ENCODE peak calls at places on chromosomes 13 and 19, in eight cellular contexts. One of them, this sample, is unnamed.

GRCh38 chr13:23161176-23161825 is 19.5 kb upstream of the SGCG start:
- DNase-seq in GM23248: peak
- DNase-seq in hepatocyte: no peak
- DNase-seq in neural progenitor cell: no peak
- DNase-seq in GM23338: no peak
- DNase-seq in SK-N-SH: no peak
- DNase-seq in MM.1S: no peak
- DNase-seq in PC-3: no peak
- DNase-seq in this sample: no peak

GRCh38 chr19:50519006-50519575 is 5.4 kb upstream of the ASPDH start:
- DNase-seq in GM23248: no peak
- DNase-seq in hepatocyte: no peak
- DNase-seq in neural progenitor cell: no peak
- DNase-seq in GM23338: no peak
- DNase-seq in SK-N-SH: no peak
- DNase-seq in MM.1S: no peak
- DNase-seq in PC-3: no peak
- DNase-seq in this sample: no peak

GRCh38 chr13:35700661-35701060 is 224.2 kb upstream of the MAB21L1 start:
- DNase-seq in GM23248: peak
- DNase-seq in hepatocyte: no peak
- DNase-seq in neural progenitor cell: no peak
- DNase-seq in GM23338: no peak
- DNase-seq in SK-N-SH: no peak
- DNase-seq in MM.1S: no peak
- DNase-seq in PC-3: no peak
- DNase-seq in this sample: no peak

GRCh38 chr13:51801631-51802099 is 2.3 kb downstream of the DHRS12 start:
- DNase-seq in GM23248: peak
- DNase-seq in hepatocyte: no peak
- DNase-seq in neural progenitor cell: peak
- DNase-seq in GM23338: no peak
- DNase-seq in SK-N-SH: peak
- DNase-seq in MM.1S: no peak
- DNase-seq in PC-3: peak
- DNase-seq in this sample: no peak

GRCh38 chr13:89627991-89628390 is 1719.5 kb upstream of the MIR17HG start:
- DNase-seq in GM23248: no peak
- DNase-seq in hepatocyte: no peak
- DNase-seq in neural progenitor cell: no peak
- DNase-seq in GM23338: no peak
- DNase-seq in SK-N-SH: no peak
- DNase-seq in MM.1S: no peak
- DNase-seq in PC-3: peak
- DNase-seq in this sample: no peak

GRCh38 chr13:33537691-33538090 is 252.1 kb upstream of the STARD13 start:
- DNase-seq in GM23248: no peak
- DNase-seq in hepatocyte: no peak
- DNase-seq in neural progenitor cell: no peak
- DNase-seq in GM23338: no peak
- DNase-seq in SK-N-SH: no peak
- DNase-seq in MM.1S: no peak
- DNase-seq in PC-3: no peak
- DNase-seq in this sample: no peak

GRCh38 chr13:40172149-40172591 is 494.3 kb downstream of the FOXO1 start:
- DNase-seq in GM23248: no peak
- DNase-seq in hepatocyte: no peak
- DNase-seq in neural progenitor cell: no peak
- DNase-seq in GM23338: peak
- DNase-seq in SK-N-SH: no peak
- DNase-seq in MM.1S: no peak
- DNase-seq in PC-3: no peak
- DNase-seq in this sample: no peak

GRCh38 chr19:41421314-41421713 is 5.9 kb downstream of the B3GNT8 start:
- DNase-seq in GM23248: no peak
- DNase-seq in hepatocyte: no peak
- DNase-seq in neural progenitor cell: no peak
- DNase-seq in GM23338: no peak
- DNase-seq in SK-N-SH: no peak
- DNase-seq in MM.1S: no peak
- DNase-seq in PC-3: no peak
- DNase-seq in this sample: no peak

GRCh38 chr13:114077121-114077937 is 55.1 kb downstream of the RASA3 start:
- DNase-seq in GM23248: no peak
- DNase-seq in hepatocyte: no peak
- DNase-seq in neural progenitor cell: no peak
- DNase-seq in GM23338: no peak
- DNase-seq in SK-N-SH: no peak
- DNase-seq in MM.1S: no peak
- DNase-seq in PC-3: no peak
- DNase-seq in this sample: no peak

GRCh38 chr13:21849323-21849722 is 178.4 kb downstream of the FGF9 start:
- DNase-seq in GM23248: peak
- DNase-seq in hepatocyte: peak
- DNase-seq in neural progenitor cell: peak
- DNase-seq in GM23338: peak
- DNase-seq in SK-N-SH: peak
- DNase-seq in MM.1S: no peak
- DNase-seq in PC-3: peak
- DNase-seq in this sample: peak

GRCh38 chr13:21069561-21070004 is 8.2 kb upstream of the LATS2 start:
- DNase-seq in GM23248: peak
- DNase-seq in hepatocyte: peak
- DNase-seq in neural progenitor cell: no peak
- DNase-seq in GM23338: no peak
- DNase-seq in SK-N-SH: no peak
- DNase-seq in MM.1S: no peak
- DNase-seq in PC-3: peak
- DNase-seq in this sample: no peak

GRCh38 chr19:47111081-47111589 is 2.4 kb downstream of the ZC3H4 start:
- DNase-seq in GM23248: peak
- DNase-seq in hepatocyte: no peak
- DNase-seq in neural progenitor cell: peak
- DNase-seq in GM23338: no peak
- DNase-seq in SK-N-SH: peak
- DNase-seq in MM.1S: peak
- DNase-seq in PC-3: no peak
- DNase-seq in this sample: peak

GRCh38 chr19:50410109-50410508 is 8.6 kb upstream of the SPIB start:
- DNase-seq in GM23248: no peak
- DNase-seq in hepatocyte: no peak
- DNase-seq in neural progenitor cell: no peak
- DNase-seq in GM23338: no peak
- DNase-seq in SK-N-SH: no peak
- DNase-seq in MM.1S: no peak
- DNase-seq in PC-3: no peak
- DNase-seq in this sample: no peak

GRCh38 chr13:65585346-65585745 is 1644.8 kb downstream of the PCDH9 start:
- DNase-seq in GM23248: no peak
- DNase-seq in hepatocyte: no peak
- DNase-seq in neural progenitor cell: no peak
- DNase-seq in GM23338: no peak
- DNase-seq in SK-N-SH: no peak
- DNase-seq in MM.1S: no peak
- DNase-seq in PC-3: no peak
- DNase-seq in this sample: no peak

GRCh38 chr13:113562085-113562749 is 22.3 kb upstream of the TFDP1 start:
- DNase-seq in GM23248: peak
- DNase-seq in hepatocyte: peak
- DNase-seq in neural progenitor cell: peak
- DNase-seq in GM23338: peak
- DNase-seq in SK-N-SH: peak
- DNase-seq in MM.1S: peak
- DNase-seq in PC-3: peak
- DNase-seq in this sample: peak

GRCh38 chr13:51935326-51936171 is 73.8 kb downstream of the CCDC70 start:
- DNase-seq in GM23248: peak
- DNase-seq in hepatocyte: peak
- DNase-seq in neural progenitor cell: peak
- DNase-seq in GM23338: peak
- DNase-seq in SK-N-SH: peak
- DNase-seq in MM.1S: no peak
- DNase-seq in PC-3: peak
- DNase-seq in this sample: no peak

DNA sequence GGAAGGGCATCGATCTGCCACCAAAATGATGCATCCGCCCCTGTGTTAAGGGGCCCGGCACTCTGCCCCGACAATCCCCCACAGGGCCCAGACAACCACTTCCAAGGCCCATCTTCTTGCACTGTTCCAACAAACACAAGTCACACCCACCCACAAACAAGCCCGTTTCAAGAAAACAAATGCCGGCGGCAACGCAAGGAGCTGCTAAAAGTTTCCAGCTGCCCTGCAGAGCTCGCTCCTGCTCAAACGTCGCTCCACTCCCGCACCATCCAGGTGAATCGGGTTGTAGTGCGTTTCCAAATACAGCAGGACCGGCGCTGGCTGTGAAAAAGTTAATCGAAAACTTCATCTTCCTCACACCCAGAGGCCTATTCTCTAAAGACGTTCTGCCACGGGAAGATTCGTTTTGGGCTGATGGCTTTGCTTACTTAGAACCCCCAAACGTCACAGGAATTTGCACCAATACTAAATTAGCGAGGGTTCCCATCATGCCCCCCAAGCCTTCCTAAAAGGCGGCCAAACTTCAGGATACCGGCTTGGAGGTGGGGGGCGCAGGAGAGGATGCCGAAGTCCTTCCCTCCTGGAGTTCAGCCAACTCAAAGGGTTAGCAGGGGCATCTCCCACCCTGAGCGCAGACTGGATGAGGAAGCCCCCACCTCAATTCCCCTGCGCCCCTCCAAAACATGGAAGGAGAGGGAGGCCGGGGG is 107.4 kb upstream of the DOCK9 start:
- DNase-seq in GM23248: peak
- DNase-seq in hepatocyte: peak
- DNase-seq in neural progenitor cell: peak
- DNase-seq in GM23338: peak
- DNase-seq in SK-N-SH: no peak
- DNase-seq in MM.1S: no peak
- DNase-seq in PC-3: no peak
- DNase-seq in this sample: peak
- H3K4me3 ChIP-seq in GM23248: peak
- H3K4me3 ChIP-seq in hepatocyte: peak
- H3K4me3 ChIP-seq in neural progenitor cell: peak
- H3K4me3 ChIP-seq in GM23338: peak
- H3K4me3 ChIP-seq in SK-N-SH: no peak
- H3K4me3 ChIP-seq in MM.1S: peak
- H3K4me3 ChIP-seq in PC-3: peak
- H3K4me3 ChIP-seq in this sample: peak

DNA sequence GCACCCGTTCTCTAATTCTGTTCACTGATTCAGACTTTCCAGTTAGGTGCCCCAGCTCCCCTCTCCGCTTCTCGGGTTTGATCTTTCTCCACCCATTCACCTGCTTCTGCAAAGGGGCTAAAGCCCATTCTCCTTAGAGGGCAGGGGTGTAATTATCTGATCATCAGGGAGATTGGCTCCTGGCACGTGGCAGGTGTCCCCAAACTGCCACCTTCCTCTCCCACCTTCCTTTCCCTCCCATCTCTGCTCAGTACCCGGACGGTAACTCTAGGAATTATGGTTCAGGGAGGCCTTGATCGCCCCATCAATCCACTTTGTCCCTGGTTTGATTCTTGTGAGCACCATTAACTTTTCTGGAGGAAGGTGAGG is 212 bp downstream of the FFAR1 start:
- DNase-seq in GM23248: no peak
- DNase-seq in hepatocyte: no peak
- DNase-seq in neural progenitor cell: no peak
- DNase-seq in GM23338: no peak
- DNase-seq in SK-N-SH: no peak
- DNase-seq in MM.1S: no peak
- DNase-seq in PC-3: no peak
- DNase-seq in this sample: no peak
- TF ChIP-seq EZH2phosphoT487 in GM23248: no peak
- TF ChIP-seq EZH2phosphoT487 in hepatocyte: no peak
- TF ChIP-seq EZH2phosphoT487 in neural progenitor cell: no peak
- TF ChIP-seq EZH2phosphoT487 in GM23338: no peak
- TF ChIP-seq EZH2phosphoT487 in SK-N-SH: no peak
- TF ChIP-seq EZH2phosphoT487 in MM.1S: no peak
- TF ChIP-seq EZH2phosphoT487 in PC-3: no peak
- TF ChIP-seq EZH2phosphoT487 in this sample: no peak

GRCh38 chr19:4016903-4017638 is 9.5 kb downstream of the PIAS4 start:
- DNase-seq in GM23248: no peak
- DNase-seq in hepatocyte: no peak
- DNase-seq in neural progenitor cell: no peak
- DNase-seq in GM23338: no peak
- DNase-seq in SK-N-SH: no peak
- DNase-seq in MM.1S: no peak
- DNase-seq in PC-3: no peak
- DNase-seq in this sample: no peak

GRCh38 chr19:4014541-4015491 is 7.3 kb downstream of the PIAS4 start:
- DNase-seq in GM23248: no peak
- DNase-seq in hepatocyte: peak
- DNase-seq in neural progenitor cell: peak
- DNase-seq in GM23338: peak
- DNase-seq in SK-N-SH: peak
- DNase-seq in MM.1S: no peak
- DNase-seq in PC-3: no peak
- DNase-seq in this sample: peak

GRCh38 chr19:4016486-4016885 is 8.9 kb downstream of the PIAS4 start:
- DNase-seq in GM23248: no peak
- DNase-seq in hepatocyte: no peak
- DNase-seq in neural progenitor cell: no peak
- DNase-seq in GM23338: no peak
- DNase-seq in SK-N-SH: no peak
- DNase-seq in MM.1S: no peak
- DNase-seq in PC-3: no peak
- DNase-seq in this sample: no peak

GRCh38 chr19:4013886-4014540 is 6.5 kb downstream of the PIAS4 start:
- DNase-seq in GM23248: no peak
- DNase-seq in hepatocyte: no peak
- DNase-seq in neural progenitor cell: no peak
- DNase-seq in GM23338: no peak
- DNase-seq in SK-N-SH: peak
- DNase-seq in MM.1S: no peak
- DNase-seq in PC-3: no peak
- DNase-seq in this sample: no peak

GRCh38 chr19:4015705-4016402 is 8.3 kb downstream of the PIAS4 start:
- DNase-seq in GM23248: no peak
- DNase-seq in hepatocyte: peak
- DNase-seq in neural progenitor cell: no peak
- DNase-seq in GM23338: no peak
- DNase-seq in SK-N-SH: peak
- DNase-seq in MM.1S: no peak
- DNase-seq in PC-3: no peak
- DNase-seq in this sample: no peak
- H3K4me3 ChIP-seq in GM23248: no peak
- H3K4me3 ChIP-seq in hepatocyte: no peak
- H3K4me3 ChIP-seq in neural progenitor cell: no peak
- H3K4me3 ChIP-seq in GM23338: no peak
- H3K4me3 ChIP-seq in SK-N-SH: no peak
- H3K4me3 ChIP-seq in MM.1S: no peak
- H3K4me3 ChIP-seq in PC-3: no peak
- H3K4me3 ChIP-seq in this sample: no peak

DNA sequence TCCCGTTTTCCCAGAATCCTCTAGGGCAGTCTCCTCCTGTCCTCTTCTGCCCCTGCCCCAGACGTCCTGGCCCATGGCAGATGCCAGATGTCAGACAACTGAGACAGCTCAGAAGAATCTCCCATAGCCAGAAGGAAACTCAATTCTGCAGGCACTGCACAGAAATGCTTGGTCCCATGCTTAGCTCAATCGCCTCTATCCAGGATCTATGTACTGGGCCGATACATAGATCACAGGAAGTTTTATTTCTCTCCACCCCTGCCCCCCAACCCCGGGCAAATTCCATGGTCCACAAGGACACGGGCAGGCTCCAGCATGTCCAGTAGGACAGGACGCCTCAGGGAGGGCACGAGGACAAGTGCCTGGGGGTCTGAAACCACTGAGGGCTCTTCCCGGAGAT is 4.8 kb downstream of the MBD3 start:
- DNase-seq in GM23248: no peak
- DNase-seq in hepatocyte: no peak
- DNase-seq in neural progenitor cell: no peak
- DNase-seq in GM23338: no peak
- DNase-seq in SK-N-SH: no peak
- DNase-seq in MM.1S: no peak
- DNase-seq in PC-3: no peak
- DNase-seq in this sample: no peak
- TF ChIP-seq EZH2phosphoT487 in GM23248: no peak
- TF ChIP-seq EZH2phosphoT487 in hepatocyte: no peak
- TF ChIP-seq EZH2phosphoT487 in neural progenitor cell: no peak
- TF ChIP-seq EZH2phosphoT487 in GM23338: no peak
- TF ChIP-seq EZH2phosphoT487 in SK-N-SH: no peak
- TF ChIP-seq EZH2phosphoT487 in MM.1S: no peak
- TF ChIP-seq EZH2phosphoT487 in PC-3: no peak
- TF ChIP-seq EZH2phosphoT487 in this sample: no peak

This sample was measured in OCI-LY7.